ENCODE peak calls at places on chromosome 13, in eight cellular contexts. P is fibroblast of lung; H is thoracic aorta; K is PC-3; X is neuronal stem cell; V is IMR-90; L is CD4-positive, alpha-beta T cell; F is upper lobe of right lung. N is an unnamed sample.

GRCh38 chr13:49649963-49650312 is 21.6 kb downstream of the ARL11 start:
- DNase-seq in P (no peak), H (no peak), K (no peak), X (no peak), V (peak), L (no peak), F (no peak), N (no peak)

GRCh38 chr13:84658881-84659661 is 776.8 kb upstream of the SLITRK1 start:
- DNase-seq in P (peak), H (no peak), K (no peak), X (no peak), V (peak), L (no peak), F (no peak), N (no peak)

GRCh38 chr13:73168226-73168992 is 109.6 kb downstream of the KLF5 start:
- DNase-seq in P (peak), H (no peak), K (peak), X (no peak), V (peak), L (no peak), F (no peak), N (no peak)

GRCh38 chr13:30371649-30372265 is 50.5 kb upstream of the UBE2L5 start:
- DNase-seq in P (peak), H (no peak), K (peak), X (no peak), V (peak), L (peak), F (no peak), N (no peak)

GRCh38 chr13:80862466-80862865 is 521.5 kb upstream of the SPRY2 start:
- DNase-seq in P (no peak), H (no peak), K (no peak), X (no peak), V (no peak), L (no peak), F (no peak), N (no peak)

GRCh38 chr13:30577381-30577780 is 40.3 kb upstream of the USPL1 start:
- DNase-seq in P (peak), H (no peak), K (peak), X (no peak), V (peak), L (peak), F (no peak), N (no peak)

GRCh38 chr13:97226788-97227627 is 4.9 kb downstream of the MBNL2 start:
- DNase-seq in P (no peak), H (no peak), K (no peak), X (no peak), V (no peak), L (peak), F (no peak), N (no peak)

GRCh38 chr13:91284335-91284734 is 63.2 kb upstream of the MIR17HG start:
- DNase-seq in P (no peak), H (no peak), K (no peak), X (no peak), V (no peak), L (no peak), F (no peak), N (no peak)

GRCh38 chr13:110756268-110756667 is 42.8 kb downstream of the ING1 start:
- DNase-seq in P (peak), H (no peak), K (no peak), X (no peak), V (peak), L (no peak), F (no peak), N (no peak)

GRCh38 chr13:68749801-68750200 is 1357.8 kb upstream of the ATXN8OS start:
- DNase-seq in P (peak), H (no peak), K (peak), X (no peak), V (no peak), L (no peak), F (no peak), N (no peak)

GRCh38 chr13:45718063-45718462 is 15.9 kb downstream of the CBY2 start:
- DNase-seq in P (peak), H (no peak), K (peak), X (no peak), V (peak), L (no peak), F (no peak), N (no peak)

GRCh38 chr13:45119990-45120864 is at the start of gene GTF2F2:
- DNase-seq in P (peak), H (peak), K (peak), X (peak), V (peak), L (peak), F (peak), N (peak)

GRCh38 chr13:49429061-49429460 is 14.8 kb downstream of the CAB39L start:
- DNase-seq in P (no peak), H (no peak), K (no peak), X (no peak), V (no peak), L (no peak), F (no peak), N (no peak)

GRCh38 chr13:77751513-77752456 is 54.3 kb downstream of the SLAIN1 start:
- DNase-seq in P (peak), H (no peak), K (peak), X (peak), V (peak), L (no peak), F (no peak), N (no peak)

GRCh38 chr13:99977912-99978780 is 3.4 kb upstream of the ZIC2 start:
- DNase-seq in P (no peak), H (no peak), K (no peak), X (no peak), V (no peak), L (no peak), F (no peak), N (no peak)

GRCh38 chr13:102346769-102347168 is 55.1 kb downstream of the FGF14 start:
- DNase-seq in P (no peak), H (no peak), K (no peak), X (no peak), V (no peak), L (no peak), F (no peak), N (no peak)

GRCh38 chr13:99313473-99313872 is 6.3 kb upstream of the GPR183 start:
- DNase-seq in P (no peak), H (no peak), K (no peak), X (peak), V (no peak), L (no peak), F (no peak), N (no peak)

GRCh38 chr13:107365466-107366215 is 797.7 kb upstream of the ARGLU1 start:
- DNase-seq in P (peak), H (no peak), K (peak), X (no peak), V (peak), L (no peak), F (no peak), N (no peak)

GRCh38 chr13:27432612-27433210 is 8.3 kb downstream of the GTF3A start:
- DNase-seq in P (no peak), H (no peak), K (no peak), X (no peak), V (no peak), L (no peak), F (no peak), N (no peak)

GRCh38 chr13:85408415-85408814 is 390.8 kb downstream of the SLITRK6 start:
- DNase-seq in P (no peak), H (no peak), K (no peak), X (no peak), V (no peak), L (no peak), F (no peak), N (no peak)

GRCh38 chr13:84994582-84994981 is 804.6 kb downstream of the SLITRK6 start:
- DNase-seq in P (peak), H (no peak), K (peak), X (no peak), V (no peak), L (no peak), F (no peak), N (no peak)

GRCh38 chr13:94217370-94217769 is 262.1 kb downstream of the DCT start:
- DNase-seq in P (peak), H (no peak), K (no peak), X (no peak), V (peak), L (no peak), F (no peak), N (no peak)

GRCh38 chr13:110330491-110331001 is 23.5 kb downstream of the COL4A2 start:
- DNase-seq in P (peak), H (no peak), K (no peak), X (no peak), V (peak), L (no peak), F (no peak), N (no peak)

GRCh38 chr13:99086149-99086868 is 108.4 kb upstream of the DOCK9 start:
- DNase-seq in P (peak), H (no peak), K (peak), X (peak), V (peak), L (peak), F (peak), N (peak)

GRCh38 chr13:45473627-45474026 is 8.9 kb downstream of the COG3 start:
- DNase-seq in P (no peak), H (no peak), K (no peak), X (no peak), V (no peak), L (no peak), F (no peak), N (no peak)

GRCh38 chr13:53142301-53142700 is 113.7 kb downstream of the OLFM4 start:
- DNase-seq in P (peak), H (no peak), K (no peak), X (no peak), V (peak), L (no peak), F (no peak), N (no peak)

GRCh38 chr13:53138369-53139036 is 109.9 kb downstream of the OLFM4 start:
- DNase-seq in P (no peak), H (no peak), K (no peak), X (no peak), V (peak), L (no peak), F (no peak), N (no peak)

GRCh38 chr13:53136554-53136953 is 107.9 kb downstream of the OLFM4 start:
- DNase-seq in P (no peak), H (no peak), K (no peak), X (no peak), V (no peak), L (no peak), F (no peak), N (no peak)

GRCh38 chr13:53141336-53141735 is 112.7 kb downstream of the OLFM4 start:
- DNase-seq in P (no peak), H (no peak), K (no peak), X (no peak), V (no peak), L (no peak), F (no peak), N (no peak)

GRCh38 chr13:53137777-53138176 is 109.2 kb downstream of the OLFM4 start:
- DNase-seq in P (peak), H (no peak), K (peak), X (no peak), V (peak), L (no peak), F (no peak), N (no peak)
- H3K27ac ChIP-seq in P (peak), H (no peak), K (no peak), X (no peak), V (no peak), L (no peak), F (peak), N (no peak)

GRCh38 chr13:41465215-41465907 is 8.0 kb downstream of the RGCC start:
- DNase-seq in P (peak), H (no peak), K (peak), X (no peak), V (peak), L (peak), F (peak), N (no peak)
- H3K27ac ChIP-seq in P (peak), H (peak), K (no peak), X (no peak), V (peak), L (peak), F (peak), N (peak)

GRCh38 chr13:112767506-112768471 is 78.0 kb downstream of the ATP11A start:
- DNase-seq in P (no peak), H (no peak), K (no peak), X (no peak), V (no peak), L (no peak), F (peak), N (no peak)

GRCh38 chr13:112771139-112771876 is 81.5 kb downstream of the ATP11A start:
- DNase-seq in P (no peak), H (no peak), K (no peak), X (no peak), V (no peak), L (no peak), F (no peak), N (no peak)

GRCh38 chr13:112770504-112770903 is 80.7 kb downstream of the ATP11A start:
- DNase-seq in P (no peak), H (no peak), K (no peak), X (no peak), V (no peak), L (no peak), F (no peak), N (no peak)

GRCh38 chr13:112768795-112769411 is 79.1 kb downstream of the ATP11A start:
- DNase-seq in P (no peak), H (no peak), K (peak), X (no peak), V (no peak), L (peak), F (peak), N (no peak)

DNA sequence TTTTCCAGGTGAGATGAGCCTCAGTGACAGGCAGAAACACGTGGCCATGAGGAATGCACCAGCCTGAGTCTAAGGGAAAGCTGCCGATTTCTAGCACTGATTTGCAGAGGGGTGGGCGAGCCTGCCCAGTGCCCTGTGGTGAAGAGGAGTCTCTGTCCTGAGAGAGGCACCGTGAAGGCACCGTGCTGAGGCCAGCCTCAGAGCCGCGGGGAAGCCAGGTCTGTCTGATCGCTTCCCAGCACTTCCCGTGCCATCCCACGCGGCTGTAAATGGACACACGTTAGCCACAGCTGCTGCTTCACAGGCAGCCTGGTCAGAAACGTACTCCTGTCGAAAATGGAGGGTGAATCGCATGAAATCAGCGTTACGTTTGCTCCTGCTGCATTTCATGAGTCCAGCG is 79.8 kb downstream of the ATP11A start:
- DNase-seq in P (no peak), H (no peak), K (no peak), X (no peak), V (no peak), L (no peak), F (no peak), N (no peak)
- H3K27ac ChIP-seq in P (no peak), H (no peak), K (no peak), X (no peak), V (no peak), L (no peak), F (no peak), N (no peak)

DNA sequence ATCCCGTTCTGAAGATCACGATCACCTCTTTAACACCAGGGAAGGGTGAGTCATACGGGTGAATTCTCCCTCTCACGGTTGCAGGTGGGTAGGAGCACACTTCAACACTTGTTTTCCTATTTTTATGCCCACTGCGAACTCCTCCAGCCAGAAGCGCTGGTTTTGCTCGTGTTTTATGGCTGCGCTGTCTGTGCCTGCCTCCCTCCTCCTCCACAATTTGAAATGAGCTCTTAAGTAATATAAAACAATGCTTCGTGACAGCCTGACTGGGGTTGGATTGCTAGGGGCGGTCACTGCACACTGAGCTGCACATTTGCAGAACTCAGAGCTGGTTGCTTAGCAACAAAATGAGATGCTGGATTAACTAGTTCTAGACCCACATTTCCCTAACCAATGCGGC is 12.9 kb downstream of the CCDC70 start:
- DNase-seq in P (no peak), H (no peak), K (no peak), X (no peak), V (no peak), L (no peak), F (no peak), N (no peak)
- H3K27ac ChIP-seq in P (no peak), H (no peak), K (no peak), X (no peak), V (no peak), L (no peak), F (no peak), N (peak)

GRCh38 chr13:21511841-21512240 is 52.7 kb upstream of the ZDHHC20 start:
- DNase-seq in P (peak), H (no peak), K (no peak), X (no peak), V (peak), L (no peak), F (no peak), N (no peak)
- H3K27ac ChIP-seq in P (no peak), H (no peak), K (no peak), X (no peak), V (no peak), L (no peak), F (no peak), N (no peak)

GRCh38 chr13:112917731-112918130 is 51.3 kb upstream of the MCF2L start:
- DNase-seq in P (no peak), H (no peak), K (no peak), X (no peak), V (no peak), L (no peak), F (no peak), N (no peak)
- H3K27ac ChIP-seq in P (no peak), H (no peak), K (no peak), X (no peak), V (no peak), L (no peak), F (no peak), N (no peak)

GRCh38 chr13:105915451-105915850 is 620.0 kb downstream of the EFNB2 start:
- DNase-seq in P (peak), H (no peak), K (no peak), X (no peak), V (no peak), L (no peak), F (no peak), N (no peak)

GRCh38 chr13:105925496-105925895 is 610.0 kb downstream of the EFNB2 start:
- DNase-seq in P (peak), H (no peak), K (peak), X (no peak), V (peak), L (no peak), F (no peak), N (no peak)

GRCh38 chr13:105921711-105922110 is 613.8 kb downstream of the EFNB2 start:
- DNase-seq in P (no peak), H (no peak), K (no peak), X (no peak), V (no peak), L (no peak), F (no peak), N (no peak)

GRCh38 chr13:105918842-105919741 is 616.4 kb downstream of the EFNB2 start:
- DNase-seq in P (peak), H (no peak), K (peak), X (no peak), V (peak), L (no peak), F (no peak), N (no peak)

GRCh38 chr13:105920375-105920774 is 615.1 kb downstream of the EFNB2 start:
- DNase-seq in P (peak), H (no peak), K (peak), X (peak), V (peak), L (no peak), F (no peak), N (no peak)
- H3K27ac ChIP-seq in P (peak), H (no peak), K (peak), X (peak), V (no peak), L (no peak), F (no peak), N (no peak)